ENCODE peak calls at places on chromosomes 5 and 9, in four cellular contexts. S is NB4, L is neural crest cell, O is spleen. V is an unnamed sample.

GRCh38 chr5:144691936-144692335 is 521.3 kb downstream of the KCTD16 start:
- DNase-seq in L (no peak), S (no peak), O (no peak), V (no peak)

GRCh38 chr5:56366986-56367385 is 133.9 kb upstream of the ANKRD55 start:
- DNase-seq in L (no peak), S (no peak), O (no peak), V (no peak)

GRCh38 chr9:2271426-2271825 is 256.3 kb downstream of the SMARCA2 start:
- DNase-seq in L (no peak), O (no peak), S (peak), V (peak)

GRCh38 chr9:14270358-14271077 is 43.4 kb downstream of the NFIB start:
- DNase-seq in L (no peak), S (no peak), O (no peak), V (no peak)

GRCh38 chr9:131180454-131180853 is 55.1 kb downstream of the NUP214 start:
- DNase-seq in L (no peak), S (no peak), O (no peak), V (no peak)

GRCh38 chr9:113056191-113057106 is at the start of gene ZFP37:
- DNase-seq in O (peak), S (no peak), L (peak), V (peak)

GRCh38 chr5:57889558-57889957 is 406.9 kb upstream of the ACTBL2 start:
- DNase-seq in L (no peak), S (peak), O (no peak), V (no peak)

GRCh38 chr5:159324986-159325385 is 5.3 kb downstream of the IL12B start:
- DNase-seq in L (no peak), O (no peak), S (no peak), V (no peak)

GRCh38 chr5:152689275-152689711 is 284.2 kb upstream of the NMUR2 start:
- DNase-seq in S (no peak), O (peak), L (no peak), V (no peak)

GRCh38 chr9:126483468-126484056 is 130.2 kb upstream of the LMX1B start:
- DNase-seq in L (no peak), O (peak), S (no peak), V (no peak)

GRCh38 chr5:141510850-141511718 is 22.2 kb downstream of the PCDHGC5 start:
- DNase-seq in L (no peak), O (no peak), S (peak), V (peak)

GRCh38 chr5:155906046-155906445 is 420.9 kb upstream of the SGCD start:
- DNase-seq in L (no peak), O (no peak), S (no peak), V (no peak)

GRCh38 chr9:121800376-121800775 is 148.9 kb downstream of the DAB2IP start:
- DNase-seq in L (no peak), O (peak), S (no peak), V (no peak)

GRCh38 chr5:147573171-147573570 is 63.3 kb upstream of the DPYSL3 start:
- DNase-seq in L (no peak), S (no peak), O (no peak), V (no peak)

GRCh38 chr9:87080512-87081225 is 133.4 kb upstream of the GAS1 start:
- DNase-seq in S (peak), O (no peak), L (no peak), V (no peak)

GRCh38 chr5:99775189-99775588 is 760.0 kb upstream of the FAM174A start:
- DNase-seq in O (no peak), L (no peak), S (no peak), V (no peak)

GRCh38 chr5:67246108-67246507 is 49.5 kb upstream of the CD180 start:
- DNase-seq in O (no peak), S (peak), L (peak), V (peak)

GRCh38 chr5:151730381-151730780 is 28.1 kb downstream of the ATOX1 start:
- DNase-seq in O (no peak), S (no peak), L (no peak), V (no peak)

GRCh38 chr5:10354048-10354872 is 765 bp downstream of the MARCHF6 start:
- DNase-seq in S (peak), O (no peak), L (peak), V (peak)

GRCh38 chr9:131410051-131410491 is 16.2 kb downstream of the PRRC2B start:
- DNase-seq in O (no peak), L (no peak), S (peak), V (no peak)

GRCh38 chr9:125241863-125242739 is 958 bp upstream of the HSPA5 start:
- DNase-seq in S (no peak), L (no peak), O (peak), V (peak)

GRCh38 chr5:29252390-29252789 is 1941.1 kb upstream of the CDH6 start:
- DNase-seq in O (no peak), L (no peak), S (no peak), V (no peak)

GRCh38 chr9:5392285-5392684 is 45.4 kb downstream of the PLGRKT start:
- DNase-seq in L (no peak), O (no peak), S (no peak), V (no peak)

GRCh38 chr5:156474251-156474650 is 147.3 kb downstream of the SGCD start:
- DNase-seq in O (no peak), L (no peak), S (no peak), V (no peak)

GRCh38 chr9:135726138-135726853 is 24.3 kb downstream of the KCNT1 start:
- DNase-seq in O (no peak), L (no peak), S (no peak), V (no peak)

GRCh38 chr9:11933926-11934325 is 759.3 kb upstream of the TYRP1 start:
- DNase-seq in L (no peak), O (no peak), S (peak), V (no peak)

GRCh38 chr5:93145767-93146166 is 435.3 kb downstream of the NR2F1-AS1 start:
- DNase-seq in S (no peak), O (no peak), L (no peak), V (no peak)

GRCh38 chr5:88727705-88728313 is 155.2 kb downstream of the MEF2C start:
- DNase-seq in O (no peak), L (no peak), S (peak), V (no peak)

GRCh38 chr5:181153814-181154213 is 6.4 kb downstream of the OR2V2 start:
- DNase-seq in L (no peak), S (no peak), O (no peak), V (no peak)

GRCh38 chr5:79875230-79875629 is 115.8 kb downstream of the MTX3 start:
- DNase-seq in O (no peak), S (no peak), L (no peak), V (no peak)

GRCh38 chr5:68544656-68545565 is 329.4 kb downstream of the PIK3R1 start:
- DNase-seq in O (no peak), S (no peak), L (no peak), V (no peak)

GRCh38 chr5:178667685-178668084 is 40.8 kb upstream of the CLK4 start:
- DNase-seq in O (no peak), S (no peak), L (no peak), V (no peak)

GRCh38 chr5:60297658-60298057 is 402.3 kb downstream of the DEPDC1B start:
- DNase-seq in L (no peak), S (no peak), O (no peak), V (no peak)

GRCh38 chr5:177092178-177093081 is 5.7 kb downstream of the FGFR4 start:
- DNase-seq in O (no peak), S (no peak), L (no peak), V (no peak)

DNA sequence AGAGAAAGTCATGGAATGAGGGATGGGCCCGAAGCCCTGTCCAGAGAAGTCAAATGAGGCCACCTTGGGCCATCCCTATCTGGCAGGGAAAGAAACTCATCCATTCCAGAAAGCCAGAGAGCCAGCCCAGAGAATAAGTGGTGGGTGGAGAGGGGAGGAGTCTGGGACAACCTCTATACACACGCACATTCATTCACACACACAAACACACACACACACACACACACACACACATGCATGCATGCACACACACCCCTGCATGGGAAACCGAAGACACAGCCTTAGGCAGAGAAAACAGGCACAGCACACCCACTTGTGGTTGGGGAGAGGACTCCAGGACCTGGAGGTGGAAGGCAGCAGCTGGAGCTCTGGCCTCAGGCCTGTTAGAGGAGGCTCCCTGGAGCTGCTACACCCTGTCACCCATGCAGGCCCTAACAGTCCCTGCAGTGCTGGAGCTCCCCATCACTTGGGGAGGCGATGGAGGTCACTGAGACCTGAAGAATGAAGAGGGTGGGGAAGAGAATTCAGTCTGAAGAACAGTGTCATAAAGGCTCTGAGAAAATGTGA is 38.0 kb downstream of the TGFBI start:
- DNase-seq in O (no peak), L (no peak), S (no peak), V (no peak)
- TF ChIP-seq CTCF in O (no peak), L (no peak), S (no peak), V (no peak)

GRCh38 chr5:169197343-169197742 is 103.6 kb downstream of the SLIT3 start:
- DNase-seq in O (no peak), L (no peak), S (no peak), V (no peak)
- TF ChIP-seq CTCF in O (no peak), L (no peak), S (no peak), V (no peak)

GRCh38 chr5:165161204-165161603 is 1655.8 kb downstream of the MAT2B start:
- DNase-seq in O (no peak), L (no peak), S (no peak), V (no peak)
- TF ChIP-seq CTCF in O (no peak), L (peak), S (no peak), V (no peak)

DNA sequence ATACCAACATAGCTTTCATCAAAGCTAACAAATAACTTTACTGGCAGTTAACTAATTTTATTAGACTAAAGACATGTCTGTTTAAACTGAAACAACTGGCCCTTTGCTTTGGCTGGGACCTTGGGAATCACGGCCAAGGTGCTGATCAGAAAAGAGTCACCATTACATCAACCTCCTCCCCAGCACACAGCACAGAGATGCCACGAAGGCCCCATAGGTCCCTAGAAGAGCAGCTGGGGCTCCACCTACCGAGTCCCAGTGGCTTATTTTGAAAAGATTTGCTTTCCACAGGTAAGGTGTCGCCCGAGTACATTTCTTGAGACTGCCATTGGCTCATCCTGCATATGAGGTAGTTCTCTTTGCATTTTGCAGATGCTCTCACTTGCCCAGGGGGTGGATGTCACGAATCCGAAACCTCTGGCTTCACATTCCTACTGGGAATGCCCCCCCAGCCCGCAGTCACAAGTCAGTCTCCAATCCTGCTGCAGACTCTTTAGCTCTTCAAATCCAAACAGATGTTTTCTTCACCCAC is 18.8 kb upstream of the HSD17B3 start:
- DNase-seq in S (no peak), L (no peak), O (no peak), V (no peak)
- TF ChIP-seq CTCF in S (no peak), L (no peak), O (no peak), V (no peak)

GRCh38 chr9:118596374-118597015 is 772.7 kb downstream of the BRINP1 start:
- DNase-seq in S (no peak), O (no peak), L (no peak), V (no peak)
- TF ChIP-seq CTCF in S (no peak), O (no peak), L (no peak), V (no peak)

GRCh38 chr9:34045903-34046302 is 2.8 kb downstream of the UBAP2 start:
- DNase-seq in S (no peak), L (no peak), O (no peak), V (no peak)
- TF ChIP-seq CTCF in S (no peak), L (no peak), O (no peak), V (no peak)

GRCh38 chr5:169325273-169325672 is 24.3 kb upstream of the SLIT3 start:
- DNase-seq in S (no peak), O (no peak), L (no peak), V (no peak)
- TF ChIP-seq CTCF in S (no peak), O (no peak), L (no peak), V (no peak)